ENCODE peak calls at places on chromosomes 1 and 21, in four cellular contexts. C is activated B cell treated with CpG ODN at 0.5 μM for 24 hours; R is foreskin fibroblast; J is activated CD8-positive, alpha-beta T cell treated with anti-CD3 and anti-CD28 coated beads for 36 hours. K is an unnamed sample.

GRCh38 chr1:229296541-229296941 is 25.6 kb downstream of the RAB4A start:
- DNase-seq in R (peak; percentile 87), C (no peak), J (no peak), K (no peak)

GRCh38 chr1:199084293-199084692 is 445.5 kb downstream of the PTPRC start:
- DNase-seq in R (peak; percentile 30), J (no peak), C (no peak), K (no peak)

GRCh38 chr1:24987424-24987823 is 57.3 kb upstream of the RUNX3 start:
- DNase-seq in C (no peak), R (no peak), J (peak; percentile 1), K (no peak)

GRCh38 chr1:25045480-25046193 is 115.6 kb upstream of the RUNX3 start:
- DNase-seq in R (no peak), J (no peak), C (no peak), K (no peak)

GRCh38 chr1:24572301-24572700 is 16.4 kb downstream of the NCMAP start:
- DNase-seq in R (no peak), J (no peak), C (no peak), K (no peak)

GRCh38 chr1:234709473-234710279 is 99.7 kb upstream of the IRF2BP2 start:
- DNase-seq in C (no peak), R (no peak), J (no peak), K (no peak)

GRCh38 chr1:101175474-101175873 is 61.3 kb upstream of the S1PR1 start:
- DNase-seq in C (no peak), R (no peak), J (no peak), K (no peak)

GRCh38 chr1:114026797-114027196 is 47.5 kb downstream of the OLFML3 start:
- DNase-seq in J (no peak), C (no peak), R (no peak), K (no peak)

GRCh38 chr1:93773049-93773838 is 91.6 kb upstream of the BCAR3 start:
- DNase-seq in J (no peak), C (no peak), R (no peak), K (no peak)

GRCh38 chr1:30950700-30951099 is 42.1 kb upstream of the SDC3 start:
- DNase-seq in C (no peak), R (no peak), J (no peak), K (no peak)

GRCh38 chr21:33149166-33149565 is 79.2 kb downstream of the OLIG1 start:
- DNase-seq in J (no peak), C (no peak), R (no peak), K (no peak)

GRCh38 chr1:239914827-239915231 is 176.9 kb upstream of the FMN2 start:
- DNase-seq in R (peak; percentile 84), C (no peak), J (no peak), K (no peak)

GRCh38 chr1:198234511-198235251 is 77.9 kb downstream of the NEK7 start:
- DNase-seq in C (no peak), J (no peak), R (peak; percentile 53), K (no peak)

GRCh38 chr1:151005729-151006330 is 872 bp downstream of the MINDY1 start:
- DNase-seq in J (no peak), R (peak; percentile 21), C (no peak), K (no peak)

GRCh38 chr1:227391871-227392270 is 73.6 kb upstream of the CDC42BPA start:
- DNase-seq in J (no peak), R (no peak), C (no peak), K (no peak)

GRCh38 chr1:175749075-175749474 is 5.7 kb upstream of the TNR start:
- DNase-seq in R (no peak), J (no peak), C (no peak), K (no peak)

GRCh38 chr1:109757936-109758786 is 5.6 kb downstream of the EPS8L3 start:
- DNase-seq in C (no peak), R (no peak), J (no peak), K (no peak)

GRCh38 chr1:173440430-173440829 is 36.7 kb upstream of the PRDX6 start:
- DNase-seq in R (no peak), C (no peak), J (no peak), K (no peak)

GRCh38 chr1:21779613-21780521 is 3.1 kb downstream of the USP48 start:
- DNase-seq in R (no peak), C (no peak), J (peak; percentile 82), K (no peak)

GRCh38 chr1:228913649-228914048 is 178.4 kb downstream of the RHOU start:
- DNase-seq in R (no peak), J (no peak), C (no peak), K (no peak)

GRCh38 chr1:154337253-154337894 is 12.0 kb downstream of the ATP8B2 start:
- DNase-seq in R (no peak), C (no peak), J (no peak), K (no peak)

GRCh38 chr1:174413632-174414031 is 34.1 kb upstream of the GPR52 start:
- DNase-seq in J (no peak), C (no peak), R (no peak), K (no peak)

GRCh38 chr1:12143631-12144155 is 23.1 kb upstream of the TNFRSF1B start:
- DNase-seq in J (no peak), C (no peak), R (peak; percentile 98), K (no peak)

DNA sequence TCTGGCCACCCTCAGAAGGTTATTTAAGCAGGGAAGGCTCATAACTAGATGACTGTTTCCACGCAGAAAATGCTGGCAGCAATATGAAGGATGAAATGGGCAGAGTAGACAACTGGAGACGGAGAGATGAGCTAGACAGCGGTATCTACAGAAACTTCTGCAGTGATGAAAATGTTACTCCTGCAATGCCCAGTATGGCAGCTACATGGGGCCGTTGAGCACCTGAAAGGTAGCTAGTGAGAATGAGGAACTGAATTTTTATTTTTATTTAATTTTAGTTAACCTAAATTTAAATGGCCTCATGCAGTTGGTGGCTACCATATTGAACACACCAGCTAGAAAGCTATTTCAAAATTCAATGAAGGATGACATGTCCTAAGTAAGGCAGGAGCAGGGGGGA is 27.3 kb downstream of the SIPA1L2 start:
- DNase-seq in C (no peak), R (no peak), J (no peak), K (no peak)
- TF ChIP-seq CTCF in C (no peak), R (no peak), J (no peak), K (peak; percentile 25)

GRCh38 chr1:2373551-2374259 is 17.6 kb downstream of the MORN1 start:
- DNase-seq in J (no peak), R (no peak), C (peak; percentile 12), K (no peak)
- TF ChIP-seq CTCF in J (no peak), R (peak; percentile 6), C (no peak), K (no peak)

GRCh38 chr1:236303675-236304074 is 21.9 kb upstream of the ERO1B start:
- DNase-seq in R (no peak), J (peak; percentile 42), C (no peak), K (no peak)

GRCh38 chr1:236304682-236305081 is 22.9 kb upstream of the ERO1B start:
- DNase-seq in J (no peak), C (no peak), R (no peak), K (no peak)

GRCh38 chr1:236311040-236311439 is 29.3 kb upstream of the ERO1B start:
- DNase-seq in J (peak; percentile 5), C (no peak), R (no peak), K (no peak)

GRCh38 chr1:236308827-236309226 is 27.1 kb upstream of the ERO1B start:
- DNase-seq in J (no peak), R (no peak), C (no peak), K (no peak)

GRCh38 chr1:236307437-236307836 is 25.7 kb upstream of the ERO1B start:
- DNase-seq in R (no peak), J (no peak), C (no peak), K (no peak)
- TF ChIP-seq CTCF in R (no peak), J (no peak), C (no peak), K (no peak)

GRCh38 chr1:27394925-27395324 is 2.5 kb downstream of the GPR3 start:
- DNase-seq in R (peak; percentile 57), J (no peak), C (no peak), K (no peak)
- TF ChIP-seq CTCF in R (no peak), J (no peak), C (no peak), K (no peak)

GRCh38 chr1:204478166-204478899 is 16.3 kb downstream of the PIK3C2B start:
- DNase-seq in J (no peak), R (no peak), C (no peak), K (no peak)
- TF ChIP-seq CTCF in J (no peak), R (no peak), C (no peak), K (no peak)